ENCODE peak calls at places on chromosomes 3 and 15, in nine cellular contexts. One of them, this sample, is unnamed.

GRCh38 chr15:99474041-99474906 is 91.5 kb upstream of the MEF2A start:
- DNase-seq in effector memory CD4-positive, alpha-beta T cell: no peak
- DNase-seq in activated B cell treated with CpG ODN at 0.5 μM for 24 hours: no peak
- DNase-seq in EL: no peak
- DNase-seq in hippocampal formation: peak
- DNase-seq in Kasumi-1: no peak
- DNase-seq in activated CD4-positive, alpha-beta T cell treated with anti-CD3 and anti-CD28 coated beads for 4 hours: no peak
- DNase-seq in activated effector memory CD4-positive, alpha-beta T cell treated with Interleukin-2 at 50 U/mL for 16 hours: no peak
- DNase-seq in GM23248: no peak
- DNase-seq in this sample: peak

GRCh38 chr3:143119974-143120715 is 574 bp downstream of the CHST2 start:
- DNase-seq in EL: peak
- DNase-seq in activated effector memory CD4-positive, alpha-beta T cell treated with Interleukin-2 at 50 U/mL for 16 hours: peak
- DNase-seq in hippocampal formation: no peak
- DNase-seq in activated B cell treated with CpG ODN at 0.5 μM for 24 hours: peak
- DNase-seq in GM23248: peak
- DNase-seq in Kasumi-1: no peak
- DNase-seq in activated CD4-positive, alpha-beta T cell treated with anti-CD3 and anti-CD28 coated beads for 4 hours: peak
- DNase-seq in effector memory CD4-positive, alpha-beta T cell: no peak
- DNase-seq in this sample: peak

GRCh38 chr3:71310595-71311319 is 272.8 kb downstream of the FOXP1 start:
- DNase-seq in effector memory CD4-positive, alpha-beta T cell: no peak
- DNase-seq in activated B cell treated with CpG ODN at 0.5 μM for 24 hours: no peak
- DNase-seq in Kasumi-1: peak
- DNase-seq in EL: peak
- DNase-seq in hippocampal formation: no peak
- DNase-seq in activated effector memory CD4-positive, alpha-beta T cell treated with Interleukin-2 at 50 U/mL for 16 hours: no peak
- DNase-seq in GM23248: peak
- DNase-seq in activated CD4-positive, alpha-beta T cell treated with anti-CD3 and anti-CD28 coated beads for 4 hours: no peak
- DNase-seq in this sample: no peak

GRCh38 chr3:122415104-122415744 is 638 bp downstream of the WDR5B start:
- DNase-seq in hippocampal formation: no peak
- DNase-seq in activated B cell treated with CpG ODN at 0.5 μM for 24 hours: peak
- DNase-seq in GM23248: peak
- DNase-seq in activated CD4-positive, alpha-beta T cell treated with anti-CD3 and anti-CD28 coated beads for 4 hours: peak
- DNase-seq in EL: peak
- DNase-seq in effector memory CD4-positive, alpha-beta T cell: peak
- DNase-seq in activated effector memory CD4-positive, alpha-beta T cell treated with Interleukin-2 at 50 U/mL for 16 hours: peak
- DNase-seq in Kasumi-1: no peak
- DNase-seq in this sample: peak

GRCh38 chr3:41966206-41966605 is 4.3 kb upstream of the ULK4 start:
- DNase-seq in hippocampal formation: no peak
- DNase-seq in activated CD4-positive, alpha-beta T cell treated with anti-CD3 and anti-CD28 coated beads for 4 hours: no peak
- DNase-seq in effector memory CD4-positive, alpha-beta T cell: no peak
- DNase-seq in activated B cell treated with CpG ODN at 0.5 μM for 24 hours: no peak
- DNase-seq in EL: no peak
- DNase-seq in Kasumi-1: no peak
- DNase-seq in GM23248: no peak
- DNase-seq in activated effector memory CD4-positive, alpha-beta T cell treated with Interleukin-2 at 50 U/mL for 16 hours: no peak
- DNase-seq in this sample: no peak

GRCh38 chr3:56758539-56758981 is 43.2 kb downstream of the ARHGEF3 start:
- DNase-seq in EL: peak
- DNase-seq in activated B cell treated with CpG ODN at 0.5 μM for 24 hours: no peak
- DNase-seq in activated effector memory CD4-positive, alpha-beta T cell treated with Interleukin-2 at 50 U/mL for 16 hours: no peak
- DNase-seq in activated CD4-positive, alpha-beta T cell treated with anti-CD3 and anti-CD28 coated beads for 4 hours: peak
- DNase-seq in effector memory CD4-positive, alpha-beta T cell: no peak
- DNase-seq in hippocampal formation: no peak
- DNase-seq in GM23248: peak
- DNase-seq in Kasumi-1: peak
- DNase-seq in this sample: peak

GRCh38 chr3:184261270-184262165 is at the start of gene CAMK2N2:
- DNase-seq in hippocampal formation: peak
- DNase-seq in GM23248: peak
- DNase-seq in EL: peak
- DNase-seq in effector memory CD4-positive, alpha-beta T cell: peak
- DNase-seq in activated effector memory CD4-positive, alpha-beta T cell treated with Interleukin-2 at 50 U/mL for 16 hours: peak
- DNase-seq in Kasumi-1: peak
- DNase-seq in activated B cell treated with CpG ODN at 0.5 μM for 24 hours: peak
- DNase-seq in activated CD4-positive, alpha-beta T cell treated with anti-CD3 and anti-CD28 coated beads for 4 hours: peak
- DNase-seq in this sample: peak

GRCh38 chr3:170356596-170357175 is 829 bp upstream of the SKIL start:
- DNase-seq in activated B cell treated with CpG ODN at 0.5 μM for 24 hours: peak
- DNase-seq in activated effector memory CD4-positive, alpha-beta T cell treated with Interleukin-2 at 50 U/mL for 16 hours: peak
- DNase-seq in effector memory CD4-positive, alpha-beta T cell: peak
- DNase-seq in activated CD4-positive, alpha-beta T cell treated with anti-CD3 and anti-CD28 coated beads for 4 hours: peak
- DNase-seq in Kasumi-1: peak
- DNase-seq in EL: peak
- DNase-seq in hippocampal formation: peak
- DNase-seq in GM23248: peak
- DNase-seq in this sample: peak

GRCh38 chr3:18308096-18308495 is 117.0 kb downstream of the SATB1 start:
- DNase-seq in hippocampal formation: no peak
- DNase-seq in Kasumi-1: no peak
- DNase-seq in GM23248: no peak
- DNase-seq in effector memory CD4-positive, alpha-beta T cell: no peak
- DNase-seq in activated CD4-positive, alpha-beta T cell treated with anti-CD3 and anti-CD28 coated beads for 4 hours: no peak
- DNase-seq in EL: no peak
- DNase-seq in activated effector memory CD4-positive, alpha-beta T cell treated with Interleukin-2 at 50 U/mL for 16 hours: no peak
- DNase-seq in activated B cell treated with CpG ODN at 0.5 μM for 24 hours: no peak
- DNase-seq in this sample: no peak

GRCh38 chr15:69743091-69743490 is 290.5 kb downstream of the RPLP1 start:
- DNase-seq in activated effector memory CD4-positive, alpha-beta T cell treated with Interleukin-2 at 50 U/mL for 16 hours: no peak
- DNase-seq in activated B cell treated with CpG ODN at 0.5 μM for 24 hours: no peak
- DNase-seq in EL: no peak
- DNase-seq in hippocampal formation: no peak
- DNase-seq in Kasumi-1: no peak
- DNase-seq in effector memory CD4-positive, alpha-beta T cell: no peak
- DNase-seq in activated CD4-positive, alpha-beta T cell treated with anti-CD3 and anti-CD28 coated beads for 4 hours: no peak
- DNase-seq in GM23248: no peak
- DNase-seq in this sample: no peak

GRCh38 chr3:39166134-39166710 is 12.8 kb upstream of the CSRNP1 start:
- DNase-seq in hippocampal formation: no peak
- DNase-seq in GM23248: peak
- DNase-seq in activated CD4-positive, alpha-beta T cell treated with anti-CD3 and anti-CD28 coated beads for 4 hours: no peak
- DNase-seq in effector memory CD4-positive, alpha-beta T cell: no peak
- DNase-seq in EL: peak
- DNase-seq in activated B cell treated with CpG ODN at 0.5 μM for 24 hours: no peak
- DNase-seq in Kasumi-1: no peak
- DNase-seq in activated effector memory CD4-positive, alpha-beta T cell treated with Interleukin-2 at 50 U/mL for 16 hours: no peak
- DNase-seq in this sample: no peak

GRCh38 chr15:100284191-100284590 is 57.6 kb downstream of the ADAMTS17 start:
- DNase-seq in GM23248: no peak
- DNase-seq in activated effector memory CD4-positive, alpha-beta T cell treated with Interleukin-2 at 50 U/mL for 16 hours: no peak
- DNase-seq in activated CD4-positive, alpha-beta T cell treated with anti-CD3 and anti-CD28 coated beads for 4 hours: no peak
- DNase-seq in activated B cell treated with CpG ODN at 0.5 μM for 24 hours: no peak
- DNase-seq in hippocampal formation: no peak
- DNase-seq in Kasumi-1: no peak
- DNase-seq in effector memory CD4-positive, alpha-beta T cell: no peak
- DNase-seq in EL: no peak
- DNase-seq in this sample: no peak

GRCh38 chr15:33132722-33133345 is 61.7 kb downstream of the FMN1 start:
- DNase-seq in EL: peak
- DNase-seq in activated CD4-positive, alpha-beta T cell treated with anti-CD3 and anti-CD28 coated beads for 4 hours: no peak
- DNase-seq in effector memory CD4-positive, alpha-beta T cell: peak
- DNase-seq in Kasumi-1: peak
- DNase-seq in GM23248: peak
- DNase-seq in activated B cell treated with CpG ODN at 0.5 μM for 24 hours: no peak
- DNase-seq in hippocampal formation: no peak
- DNase-seq in activated effector memory CD4-positive, alpha-beta T cell treated with Interleukin-2 at 50 U/mL for 16 hours: no peak
- DNase-seq in this sample: no peak

GRCh38 chr15:71800190-71800589 is 10.2 kb upstream of the NR2E3 start:
- DNase-seq in EL: no peak
- DNase-seq in Kasumi-1: no peak
- DNase-seq in effector memory CD4-positive, alpha-beta T cell: no peak
- DNase-seq in GM23248: no peak
- DNase-seq in hippocampal formation: no peak
- DNase-seq in activated CD4-positive, alpha-beta T cell treated with anti-CD3 and anti-CD28 coated beads for 4 hours: no peak
- DNase-seq in activated B cell treated with CpG ODN at 0.5 μM for 24 hours: no peak
- DNase-seq in activated effector memory CD4-positive, alpha-beta T cell treated with Interleukin-2 at 50 U/mL for 16 hours: no peak
- DNase-seq in this sample: no peak

GRCh38 chr15:31336943-31337295 is 10.3 kb downstream of the KLF13 start:
- DNase-seq in GM23248: no peak
- DNase-seq in EL: no peak
- DNase-seq in activated B cell treated with CpG ODN at 0.5 μM for 24 hours: no peak
- DNase-seq in activated effector memory CD4-positive, alpha-beta T cell treated with Interleukin-2 at 50 U/mL for 16 hours: no peak
- DNase-seq in Kasumi-1: no peak
- DNase-seq in activated CD4-positive, alpha-beta T cell treated with anti-CD3 and anti-CD28 coated beads for 4 hours: no peak
- DNase-seq in effector memory CD4-positive, alpha-beta T cell: no peak
- DNase-seq in hippocampal formation: no peak
- DNase-seq in this sample: no peak

GRCh38 chr3:151230644-151231043 is 27.6 kb upstream of the GPR171 start:
- DNase-seq in hippocampal formation: no peak
- DNase-seq in activated effector memory CD4-positive, alpha-beta T cell treated with Interleukin-2 at 50 U/mL for 16 hours: no peak
- DNase-seq in Kasumi-1: peak
- DNase-seq in effector memory CD4-positive, alpha-beta T cell: no peak
- DNase-seq in EL: no peak
- DNase-seq in activated CD4-positive, alpha-beta T cell treated with anti-CD3 and anti-CD28 coated beads for 4 hours: no peak
- DNase-seq in GM23248: no peak
- DNase-seq in activated B cell treated with CpG ODN at 0.5 μM for 24 hours: no peak
- DNase-seq in this sample: no peak

GRCh38 chr15:85485956-85486567 is 105.7 kb downstream of the AKAP13 start:
- DNase-seq in hippocampal formation: peak
- DNase-seq in activated CD4-positive, alpha-beta T cell treated with anti-CD3 and anti-CD28 coated beads for 4 hours: peak
- DNase-seq in EL: peak
- DNase-seq in effector memory CD4-positive, alpha-beta T cell: peak
- DNase-seq in Kasumi-1: peak
- DNase-seq in GM23248: peak
- DNase-seq in activated B cell treated with CpG ODN at 0.5 μM for 24 hours: no peak
- DNase-seq in activated effector memory CD4-positive, alpha-beta T cell treated with Interleukin-2 at 50 U/mL for 16 hours: no peak
- DNase-seq in this sample: no peak

GRCh38 chr3:101484805-101485620 is 28.0 kb downstream of the SENP7 start:
- DNase-seq in GM23248: peak
- DNase-seq in EL: peak
- DNase-seq in effector memory CD4-positive, alpha-beta T cell: no peak
- DNase-seq in Kasumi-1: no peak
- DNase-seq in activated B cell treated with CpG ODN at 0.5 μM for 24 hours: no peak
- DNase-seq in activated CD4-positive, alpha-beta T cell treated with anti-CD3 and anti-CD28 coated beads for 4 hours: no peak
- DNase-seq in hippocampal formation: no peak
- DNase-seq in activated effector memory CD4-positive, alpha-beta T cell treated with Interleukin-2 at 50 U/mL for 16 hours: no peak
- DNase-seq in this sample: no peak

GRCh38 chr3:45210308-45211038 is 15.6 kb downstream of the TMEM158 start:
- DNase-seq in EL: peak
- DNase-seq in effector memory CD4-positive, alpha-beta T cell: peak
- DNase-seq in hippocampal formation: peak
- DNase-seq in activated CD4-positive, alpha-beta T cell treated with anti-CD3 and anti-CD28 coated beads for 4 hours: peak
- DNase-seq in activated effector memory CD4-positive, alpha-beta T cell treated with Interleukin-2 at 50 U/mL for 16 hours: peak
- DNase-seq in Kasumi-1: peak
- DNase-seq in activated B cell treated with CpG ODN at 0.5 μM for 24 hours: peak
- DNase-seq in GM23248: peak
- DNase-seq in this sample: peak

GRCh38 chr3:31011383-31011782 is 116.9 kb upstream of the GADL1 start:
- DNase-seq in activated CD4-positive, alpha-beta T cell treated with anti-CD3 and anti-CD28 coated beads for 4 hours: no peak
- DNase-seq in GM23248: no peak
- DNase-seq in hippocampal formation: no peak
- DNase-seq in EL: no peak
- DNase-seq in Kasumi-1: no peak
- DNase-seq in activated B cell treated with CpG ODN at 0.5 μM for 24 hours: no peak
- DNase-seq in activated effector memory CD4-positive, alpha-beta T cell treated with Interleukin-2 at 50 U/mL for 16 hours: no peak
- DNase-seq in effector memory CD4-positive, alpha-beta T cell: no peak
- DNase-seq in this sample: no peak

GRCh38 chr15:32878849-32879795 is 161.3 kb downstream of the GREM1 start:
- DNase-seq in GM23248: peak
- DNase-seq in hippocampal formation: no peak
- DNase-seq in activated effector memory CD4-positive, alpha-beta T cell treated with Interleukin-2 at 50 U/mL for 16 hours: no peak
- DNase-seq in activated B cell treated with CpG ODN at 0.5 μM for 24 hours: no peak
- DNase-seq in Kasumi-1: no peak
- DNase-seq in effector memory CD4-positive, alpha-beta T cell: no peak
- DNase-seq in activated CD4-positive, alpha-beta T cell treated with anti-CD3 and anti-CD28 coated beads for 4 hours: no peak
- DNase-seq in EL: no peak
- DNase-seq in this sample: no peak

GRCh38 chr3:176579741-176580185 is 617.5 kb downstream of the TBL1XR1 start:
- DNase-seq in activated B cell treated with CpG ODN at 0.5 μM for 24 hours: no peak
- DNase-seq in activated CD4-positive, alpha-beta T cell treated with anti-CD3 and anti-CD28 coated beads for 4 hours: no peak
- DNase-seq in activated effector memory CD4-positive, alpha-beta T cell treated with Interleukin-2 at 50 U/mL for 16 hours: no peak
- DNase-seq in effector memory CD4-positive, alpha-beta T cell: no peak
- DNase-seq in Kasumi-1: no peak
- DNase-seq in EL: peak
- DNase-seq in GM23248: peak
- DNase-seq in hippocampal formation: no peak
- DNase-seq in this sample: no peak